ENCODE peak calls at places on chromosomes 5 and 9, in five cellular contexts. O is hepatocyte; L is lower lobe of right lung; H is bronchial epithelial cell; G is CD8-positive, alpha-beta T cell. A is an unnamed sample.

GRCh38 chr5:157971466-157972324 is 112.8 kb upstream of the CLINT1 start:
- DNase-seq in O (peak; percentile 46), L (no peak), H (no peak), G (no peak), A (peak; percentile 57)

GRCh38 chr9:71594566-71594965 is 173.7 kb downstream of the CEMIP2 start:
- DNase-seq in H (no peak), O (no peak), G (no peak), L (no peak), A (no peak)

GRCh38 chr5:21574429-21574828 is 1278.7 kb downstream of the CDH12 start:
- DNase-seq in O (no peak), L (no peak), H (no peak), G (no peak), A (no peak)

GRCh38 chr9:135300346-135301141 is 179.0 kb upstream of the PPP1R26 start:
- DNase-seq in O (no peak), L (no peak), H (no peak), G (no peak), A (peak; percentile 59)

GRCh38 chr5:17019324-17019723 is 83.2 kb upstream of the MYO10 start:
- DNase-seq in O (no peak), H (no peak), L (no peak), G (no peak), A (no peak)

GRCh38 chr5:179768326-179769085 is 25.3 kb upstream of the LTC4S start:
- DNase-seq in O (no peak), H (peak; percentile 38), L (no peak), G (no peak), A (peak; percentile 76)

GRCh38 chr5:58117491-58117890 is 342.4 kb downstream of the PLK2 start:
- DNase-seq in G (no peak), O (no peak), H (no peak), L (no peak), A (no peak)

GRCh38 chr5:1551426-1551825 is 27.7 kb upstream of the LPCAT1 start:
- DNase-seq in L (no peak), O (no peak), G (no peak), H (no peak), A (no peak)

GRCh38 chr9:125261501-125262216 is at the start of gene GAPVD1:
- DNase-seq in L (peak; percentile 94), H (peak; percentile 74), G (peak; percentile 72), O (peak; percentile 96), A (peak; percentile 99)

GRCh38 chr5:163861670-163862069 is 356.3 kb downstream of the MAT2B start:
- DNase-seq in O (no peak), G (no peak), L (no peak), H (no peak), A (no peak)

GRCh38 chr5:16192311-16192710 is 12.7 kb upstream of the MARCHF11 start:
- DNase-seq in L (no peak), G (no peak), O (no peak), H (no peak), A (no peak)

GRCh38 chr5:12312343-12312742 is 408.1 kb upstream of the CTNND2 start:
- DNase-seq in O (no peak), L (no peak), G (no peak), H (no peak), A (no peak)

GRCh38 chr5:88502179-88503064 is 233.8 kb upstream of the TMEM161B start:
- DNase-seq in L (no peak), G (no peak), O (no peak), H (no peak), A (no peak)

GRCh38 chr5:10469253-10470030 is 27.8 kb downstream of the ROPN1L start:
- DNase-seq in H (peak; percentile 38), L (no peak), O (no peak), G (no peak), A (no peak)

GRCh38 chr5:82793808-82794419 is 283.3 kb downstream of the TMEM167A start:
- DNase-seq in G (peak; percentile 20), O (no peak), L (no peak), H (peak; percentile 19), A (peak; percentile 38)

GRCh38 chr5:90264930-90265857 is 144.4 kb downstream of the CETN3 start:
- DNase-seq in H (peak; percentile 55), O (peak; percentile 85), G (peak; percentile 14), L (peak; percentile 52), A (peak; percentile 2)

GRCh38 chr9:95570150-95570549 is 53.4 kb upstream of the PTCH1 start:
- DNase-seq in G (no peak), L (no peak), O (no peak), H (no peak), A (peak; percentile 60)

GRCh38 chr5:100668511-100668910 is 133.3 kb downstream of the FAM174A start:
- DNase-seq in L (no peak), O (no peak), G (no peak), H (peak; percentile 76), A (no peak)

GRCh38 chr9:136944094-136944518 is 432 bp downstream of the FBXW5 start:
- DNase-seq in H (no peak), O (peak; percentile 86), L (no peak), G (no peak), A (no peak)

GRCh38 chr5:142235050-142235797 is 89.6 kb downstream of the SPRY4 start:
- DNase-seq in O (no peak), H (peak; percentile 40), G (no peak), L (no peak), A (peak; percentile 91)

GRCh38 chr5:123776761-123777160 is 264.8 kb downstream of the CSNK1G3 start:
- DNase-seq in L (no peak), G (no peak), H (peak; percentile 50), O (no peak), A (no peak)

GRCh38 chr5:15510092-15510491 is 10.1 kb downstream of the FBXL7 start:
- DNase-seq in L (no peak), G (no peak), H (no peak), O (no peak), A (no peak)

GRCh38 chr5:30113542-30113941 is 1079.9 kb upstream of the CDH6 start:
- DNase-seq in L (no peak), H (no peak), G (no peak), O (no peak), A (no peak)

GRCh38 chr5:42423285-42424152 is at the start of gene GHR:
- DNase-seq in G (no peak), H (peak; percentile 87), L (peak; percentile 79), O (peak; percentile 93), A (peak; percentile 82)

DNA sequence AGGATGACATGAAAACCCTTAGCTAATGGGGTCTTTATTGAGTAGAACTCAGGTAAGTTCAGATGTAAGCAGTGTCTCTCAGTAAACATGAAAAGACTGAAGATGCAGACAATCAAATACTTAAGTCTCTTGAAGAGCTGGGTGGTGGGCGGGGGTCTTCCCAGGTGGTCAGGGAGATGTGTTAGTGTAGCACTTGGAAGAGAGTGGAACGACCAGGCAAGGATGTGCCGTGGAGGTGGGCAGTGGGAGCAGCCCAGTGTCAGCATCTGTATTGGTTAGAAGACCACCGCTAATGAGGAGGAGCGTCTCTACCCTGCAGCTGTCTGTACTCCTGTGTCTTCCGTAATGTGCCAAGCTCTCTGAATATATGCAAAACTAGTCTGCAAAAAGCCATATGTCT is 4.4 kb downstream of the S1PR3 start:
- DNase-seq in G (no peak), O (no peak), L (no peak), H (no peak), A (no peak)
- H3K4me3 ChIP-seq in G (no peak overlapping the region), O (no peak overlapping the region), L (no peak overlapping the region), H (no peak overlapping the region), A (no peak overlapping the region)

GRCh38 chr5:3594514-3595101 is 1.0 kb upstream of the IRX1 start:
- DNase-seq in G (no peak), O (peak; percentile 51), L (peak; percentile 48), H (no peak), A (peak; percentile 88)
- H3K4me3 ChIP-seq in G (no peak overlapping the region), O (peak overlapping the region; percentile 13), L (peak overlapping the region; percentile 40), H (peak overlapping the region; percentile 40), A (peak overlapping the region; percentile 37)

GRCh38 chr5:543755-544674 is 19.8 kb upstream of the SLC9A3 start:
- DNase-seq in H (no peak), O (no peak), G (peak; percentile 35), L (peak; percentile 83), A (no peak)
- H3K4me3 ChIP-seq in H (no peak overlapping the region), O (no peak overlapping the region), G (peak overlapping the region; percentile 34), L (no peak overlapping the region), A (no peak overlapping the region)

GRCh38 chr5:178115835-178116405 is 2.6 kb downstream of the N4BP3 start:
- DNase-seq in G (no peak), L (no peak), O (no peak), H (no peak), A (peak; percentile 78)

GRCh38 chr5:178113841-178114324 is 551 bp downstream of the N4BP3 start:
- DNase-seq in H (no peak), L (no peak), O (no peak), G (peak; percentile 8), A (peak; percentile 90)

GRCh38 chr5:178114325-178115135 is 1.2 kb downstream of the N4BP3 start:
- DNase-seq in H (no peak), L (no peak), O (no peak), G (peak; percentile 49), A (no peak)

GRCh38 chr5:178116406-178116885 is 3.1 kb downstream of the N4BP3 start:
- DNase-seq in G (peak; percentile 60), O (no peak), H (no peak), L (no peak), A (no peak)

DNA sequence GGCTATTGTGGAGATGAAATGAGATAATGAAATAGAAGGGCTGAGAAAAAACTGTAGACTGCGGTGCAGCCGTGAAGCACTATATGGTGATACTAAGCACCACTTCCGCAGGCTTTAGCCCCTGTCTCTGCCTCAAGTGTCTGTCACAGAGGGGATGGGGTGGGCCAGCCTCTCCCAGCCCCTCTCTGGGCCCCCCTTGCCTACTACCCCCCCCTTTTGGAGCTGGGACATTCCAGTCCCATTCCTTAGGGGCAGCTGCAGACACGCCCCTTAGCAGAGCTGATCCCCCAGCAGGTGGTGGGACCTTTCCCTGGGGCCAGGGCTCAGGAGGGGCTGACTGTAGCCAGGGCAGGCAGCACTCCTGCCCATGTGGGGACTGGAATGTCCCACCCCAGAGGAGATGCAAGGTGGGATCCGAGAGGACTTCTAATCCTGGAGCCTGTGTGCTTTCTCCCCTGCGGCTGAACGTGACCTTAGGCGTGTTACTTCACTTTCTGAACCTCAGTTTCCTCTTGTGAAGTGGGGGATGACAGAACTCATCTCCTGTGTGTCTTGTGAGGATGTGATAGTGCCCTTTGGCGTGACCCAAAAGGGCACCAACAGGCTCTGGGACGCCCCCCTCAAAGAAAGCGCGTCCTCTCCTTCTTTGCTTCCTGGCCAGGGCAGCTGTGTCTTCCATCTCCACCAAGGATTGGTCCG is 2.0 kb downstream of the N4BP3 start:
- DNase-seq in O (no peak), H (no peak), G (peak; percentile 7), L (no peak), A (peak; percentile 91)
- H3K4me3 ChIP-seq in O (no peak overlapping the region), H (no peak overlapping the region), G (peak overlapping the region; percentile 88), L (peak overlapping the region; percentile 63), A (peak overlapping the region; percentile 93)

GRCh38 chr5:125551246-125551645 is 804.8 kb upstream of the ZNF608 start:
- DNase-seq in O (no peak), H (peak; percentile 23), G (no peak), L (no peak), A (no peak)
- H3K4me3 ChIP-seq in O (no peak overlapping the region), H (no peak overlapping the region), G (no peak overlapping the region), L (no peak overlapping the region), A (no peak overlapping the region)

A was measured in H7.